ENCODE peak calls at places on chromosomes 13 and 19, in five cellular contexts. One of them, this sample, is unnamed.

GRCh38 chr19:38089440-38089839 is 134.6 kb downstream of the DPF1 start:
- DNase-seq in fibroblast of the conjunctiva: no peak
- DNase-seq in HEK293T: no peak
- DNase-seq in GM19239: no peak
- DNase-seq in memory B cell: no peak
- DNase-seq in this sample: no peak

GRCh38 chr19:18469245-18470107 is 31.5 kb upstream of the ISYNA1 start:
- DNase-seq in fibroblast of the conjunctiva: peak; percentile 49
- DNase-seq in HEK293T: peak; percentile 84
- DNase-seq in GM19239: peak; percentile 58
- DNase-seq in memory B cell: peak; percentile 44
- DNase-seq in this sample: no peak

GRCh38 chr13:50213526-50213925 is 198.3 kb downstream of the KCNRG start:
- DNase-seq in fibroblast of the conjunctiva: no peak
- DNase-seq in HEK293T: no peak
- DNase-seq in GM19239: no peak
- DNase-seq in memory B cell: no peak
- DNase-seq in this sample: no peak

GRCh38 chr19:34096020-34096915 is 76.0 kb upstream of the LSM14A start:
- DNase-seq in fibroblast of the conjunctiva: peak; percentile 29
- DNase-seq in HEK293T: peak; percentile 50
- DNase-seq in GM19239: no peak
- DNase-seq in memory B cell: peak; percentile 23
- DNase-seq in this sample: peak; percentile 9

GRCh38 chr19:2309734-2310362 is 1.9 kb upstream of the LINGO3 start:
- DNase-seq in fibroblast of the conjunctiva: no peak
- DNase-seq in HEK293T: no peak
- DNase-seq in GM19239: no peak
- DNase-seq in memory B cell: no peak
- DNase-seq in this sample: no peak

GRCh38 chr13:110379905-110380341 is 72.8 kb downstream of the COL4A2 start:
- DNase-seq in fibroblast of the conjunctiva: no peak
- DNase-seq in HEK293T: no peak
- DNase-seq in GM19239: no peak
- DNase-seq in memory B cell: no peak
- DNase-seq in this sample: no peak

GRCh38 chr19:35460608-35461007 is 12.6 kb downstream of the FFAR2 start:
- DNase-seq in fibroblast of the conjunctiva: no peak
- DNase-seq in HEK293T: no peak
- DNase-seq in GM19239: no peak
- DNase-seq in memory B cell: no peak
- DNase-seq in this sample: no peak

GRCh38 chr13:102333320-102334181 is 68.3 kb downstream of the FGF14 start:
- DNase-seq in fibroblast of the conjunctiva: no peak
- DNase-seq in HEK293T: no peak
- DNase-seq in GM19239: no peak
- DNase-seq in memory B cell: no peak
- DNase-seq in this sample: no peak

GRCh38 chr13:32254416-32254815 is 60.7 kb downstream of the ZAR1L start:
- DNase-seq in fibroblast of the conjunctiva: no peak
- DNase-seq in HEK293T: no peak
- DNase-seq in GM19239: no peak
- DNase-seq in memory B cell: no peak
- DNase-seq in this sample: no peak

GRCh38 chr19:55005684-55006488 is 32.2 kb downstream of the GP6 start:
- DNase-seq in fibroblast of the conjunctiva: no peak
- DNase-seq in HEK293T: peak; percentile 52
- DNase-seq in GM19239: peak; percentile 59
- DNase-seq in memory B cell: peak; percentile 79
- DNase-seq in this sample: peak; percentile 58

GRCh38 chr13:43848250-43848649 is 31.3 kb downstream of the CCDC122 start:
- DNase-seq in fibroblast of the conjunctiva: peak; percentile 36
- DNase-seq in HEK293T: no peak
- DNase-seq in GM19239: no peak
- DNase-seq in memory B cell: no peak
- DNase-seq in this sample: no peak

GRCh38 chr13:33285420-33286124 is at the start of gene STARD13:
- DNase-seq in fibroblast of the conjunctiva: peak; percentile 95
- DNase-seq in HEK293T: peak; percentile 86
- DNase-seq in GM19239: peak; percentile 10
- DNase-seq in memory B cell: no peak
- DNase-seq in this sample: no peak

GRCh38 chr13:21242236-21242635 is 65.8 kb downstream of the MRPL57 start:
- DNase-seq in fibroblast of the conjunctiva: no peak
- DNase-seq in HEK293T: no peak
- DNase-seq in GM19239: no peak
- DNase-seq in memory B cell: no peak
- DNase-seq in this sample: no peak

GRCh38 chr13:20477394-20477793 is 48.3 kb downstream of the CRYL1 start:
- DNase-seq in fibroblast of the conjunctiva: no peak
- DNase-seq in HEK293T: no peak
- DNase-seq in GM19239: no peak
- DNase-seq in memory B cell: no peak
- DNase-seq in this sample: no peak

GRCh38 chr19:11373166-11373884 is 1.1 kb upstream of the SWSAP1 start:
- DNase-seq in fibroblast of the conjunctiva: no peak
- DNase-seq in HEK293T: no peak
- DNase-seq in GM19239: no peak
- DNase-seq in memory B cell: no peak
- DNase-seq in this sample: peak; percentile 32

GRCh38 chr19:29549105-29550070 is 23.6 kb downstream of the VSTM2B start:
- DNase-seq in fibroblast of the conjunctiva: no peak
- DNase-seq in HEK293T: no peak
- DNase-seq in GM19239: no peak
- DNase-seq in memory B cell: no peak
- DNase-seq in this sample: no peak

GRCh38 chr13:93244141-93244917 is 17.7 kb downstream of the GPC6 start:
- DNase-seq in fibroblast of the conjunctiva: no peak
- DNase-seq in HEK293T: no peak
- DNase-seq in GM19239: no peak
- DNase-seq in memory B cell: no peak
- DNase-seq in this sample: no peak

GRCh38 chr13:61414686-61415664 is 674 bp downstream of the PCDH20 start:
- DNase-seq in fibroblast of the conjunctiva: no peak
- DNase-seq in HEK293T: peak; percentile 71
- DNase-seq in GM19239: no peak
- DNase-seq in memory B cell: no peak
- DNase-seq in this sample: no peak

GRCh38 chr19:49887037-49887652 is 9.5 kb downstream of the IL4I1 start:
- DNase-seq in fibroblast of the conjunctiva: no peak
- DNase-seq in HEK293T: no peak
- DNase-seq in GM19239: no peak
- DNase-seq in memory B cell: no peak
- DNase-seq in this sample: no peak

GRCh38 chr19:22595918-22596341 is 38.2 kb upstream of the ZNF492 start:
- DNase-seq in fibroblast of the conjunctiva: no peak
- DNase-seq in HEK293T: no peak
- DNase-seq in GM19239: no peak
- DNase-seq in memory B cell: no peak
- DNase-seq in this sample: no peak

GRCh38 chr19:52748336-52748950 is 13.6 kb upstream of the ZNF611 start:
- DNase-seq in fibroblast of the conjunctiva: no peak
- DNase-seq in HEK293T: no peak
- DNase-seq in GM19239: no peak
- DNase-seq in memory B cell: no peak
- DNase-seq in this sample: no peak

GRCh38 chr19:294819-295686 is 3.9 kb upstream of the PLPP2 start:
- DNase-seq in fibroblast of the conjunctiva: no peak
- DNase-seq in HEK293T: peak; percentile 57
- DNase-seq in GM19239: peak; percentile 73
- DNase-seq in memory B cell: no peak
- DNase-seq in this sample: no peak

This sample was measured in NCI-H1048.